ENCODE peak calls at places on chromosomes 5 and 9, in eight cellular contexts. One of them, this sample, is unnamed.

GRCh38 chr9:111300140-111300735 is 29.8 kb downstream of the OR2K2 start:
- DNase-seq in activated CD8-positive, alpha-beta memory T cell treated with anti-CD3 and anti-CD28 coated beads, Interleukin-2, amount 50 U/mL, for 4 hours: no peak
- DNase-seq in right lobe of liver: no peak
- DNase-seq in NCI-H1092: no peak
- DNase-seq in aorta: no peak
- DNase-seq in cardiac fibroblast: no peak
- DNase-seq in C1 segment of cervical spinal cord: no peak
- DNase-seq in HCT116: no peak
- DNase-seq in this sample: no peak

GRCh38 chr5:72064801-72065570 is 42.3 kb upstream of the MAP1B start:
- DNase-seq in activated CD8-positive, alpha-beta memory T cell treated with anti-CD3 and anti-CD28 coated beads, Interleukin-2, amount 50 U/mL, for 4 hours: no peak
- DNase-seq in right lobe of liver: no peak
- DNase-seq in NCI-H1092: peak
- DNase-seq in aorta: no peak
- DNase-seq in cardiac fibroblast: no peak
- DNase-seq in C1 segment of cervical spinal cord: no peak
- DNase-seq in HCT116: no peak
- DNase-seq in this sample: no peak

GRCh38 chr5:134585966-134586365 is 46.7 kb downstream of the SAR1B start:
- DNase-seq in activated CD8-positive, alpha-beta memory T cell treated with anti-CD3 and anti-CD28 coated beads, Interleukin-2, amount 50 U/mL, for 4 hours: no peak
- DNase-seq in right lobe of liver: no peak
- DNase-seq in NCI-H1092: no peak
- DNase-seq in aorta: no peak
- DNase-seq in cardiac fibroblast: no peak
- DNase-seq in C1 segment of cervical spinal cord: no peak
- DNase-seq in HCT116: no peak
- DNase-seq in this sample: no peak

GRCh38 chr9:88411471-88411870 is 23.2 kb downstream of the SPIN1 start:
- DNase-seq in activated CD8-positive, alpha-beta memory T cell treated with anti-CD3 and anti-CD28 coated beads, Interleukin-2, amount 50 U/mL, for 4 hours: no peak
- DNase-seq in right lobe of liver: no peak
- DNase-seq in NCI-H1092: no peak
- DNase-seq in aorta: no peak
- DNase-seq in cardiac fibroblast: no peak
- DNase-seq in C1 segment of cervical spinal cord: no peak
- DNase-seq in HCT116: no peak
- DNase-seq in this sample: no peak

GRCh38 chr5:159891371-159891770 is 24.9 kb upstream of the ADRA1B start:
- DNase-seq in activated CD8-positive, alpha-beta memory T cell treated with anti-CD3 and anti-CD28 coated beads, Interleukin-2, amount 50 U/mL, for 4 hours: no peak
- DNase-seq in right lobe of liver: no peak
- DNase-seq in NCI-H1092: no peak
- DNase-seq in aorta: no peak
- DNase-seq in cardiac fibroblast: no peak
- DNase-seq in C1 segment of cervical spinal cord: no peak
- DNase-seq in HCT116: no peak
- DNase-seq in this sample: no peak

GRCh38 chr5:154199671-154200220 is 9.2 kb downstream of the GALNT10 start:
- DNase-seq in activated CD8-positive, alpha-beta memory T cell treated with anti-CD3 and anti-CD28 coated beads, Interleukin-2, amount 50 U/mL, for 4 hours: no peak
- DNase-seq in right lobe of liver: no peak
- DNase-seq in NCI-H1092: no peak
- DNase-seq in aorta: no peak
- DNase-seq in cardiac fibroblast: no peak
- DNase-seq in C1 segment of cervical spinal cord: no peak
- DNase-seq in HCT116: no peak
- DNase-seq in this sample: no peak

GRCh38 chr9:131954299-131954698 is 125.4 kb downstream of the MED27 start:
- DNase-seq in activated CD8-positive, alpha-beta memory T cell treated with anti-CD3 and anti-CD28 coated beads, Interleukin-2, amount 50 U/mL, for 4 hours: no peak
- DNase-seq in right lobe of liver: no peak
- DNase-seq in NCI-H1092: no peak
- DNase-seq in aorta: no peak
- DNase-seq in cardiac fibroblast: no peak
- DNase-seq in C1 segment of cervical spinal cord: no peak
- DNase-seq in HCT116: peak
- DNase-seq in this sample: no peak

GRCh38 chr9:69963728-69964127 is 79.9 kb upstream of the MAMDC2 start:
- DNase-seq in activated CD8-positive, alpha-beta memory T cell treated with anti-CD3 and anti-CD28 coated beads, Interleukin-2, amount 50 U/mL, for 4 hours: no peak
- DNase-seq in right lobe of liver: no peak
- DNase-seq in NCI-H1092: no peak
- DNase-seq in aorta: no peak
- DNase-seq in cardiac fibroblast: no peak
- DNase-seq in C1 segment of cervical spinal cord: no peak
- DNase-seq in HCT116: no peak
- DNase-seq in this sample: no peak

GRCh38 chr5:139388198-139388821 is 1.4 kb downstream of the MZB1 start:
- DNase-seq in activated CD8-positive, alpha-beta memory T cell treated with anti-CD3 and anti-CD28 coated beads, Interleukin-2, amount 50 U/mL, for 4 hours: no peak
- DNase-seq in right lobe of liver: peak
- DNase-seq in NCI-H1092: no peak
- DNase-seq in aorta: peak
- DNase-seq in cardiac fibroblast: peak
- DNase-seq in C1 segment of cervical spinal cord: no peak
- DNase-seq in HCT116: no peak
- DNase-seq in this sample: no peak

GRCh38 chr5:89012361-89012760 is 129.4 kb upstream of the MEF2C start:
- DNase-seq in activated CD8-positive, alpha-beta memory T cell treated with anti-CD3 and anti-CD28 coated beads, Interleukin-2, amount 50 U/mL, for 4 hours: no peak
- DNase-seq in right lobe of liver: no peak
- DNase-seq in NCI-H1092: no peak
- DNase-seq in aorta: no peak
- DNase-seq in cardiac fibroblast: no peak
- DNase-seq in C1 segment of cervical spinal cord: no peak
- DNase-seq in HCT116: no peak
- DNase-seq in this sample: no peak

GRCh38 chr9:123861086-123861707 is 68.7 kb downstream of the DENND1A start:
- DNase-seq in activated CD8-positive, alpha-beta memory T cell treated with anti-CD3 and anti-CD28 coated beads, Interleukin-2, amount 50 U/mL, for 4 hours: no peak
- DNase-seq in right lobe of liver: no peak
- DNase-seq in NCI-H1092: no peak
- DNase-seq in aorta: no peak
- DNase-seq in cardiac fibroblast: no peak
- DNase-seq in C1 segment of cervical spinal cord: peak
- DNase-seq in HCT116: no peak
- DNase-seq in this sample: no peak

GRCh38 chr9:114721491-114722362 is 39.7 kb upstream of the TEX48 start:
- DNase-seq in activated CD8-positive, alpha-beta memory T cell treated with anti-CD3 and anti-CD28 coated beads, Interleukin-2, amount 50 U/mL, for 4 hours: no peak
- DNase-seq in right lobe of liver: peak
- DNase-seq in NCI-H1092: no peak
- DNase-seq in aorta: no peak
- DNase-seq in cardiac fibroblast: no peak
- DNase-seq in C1 segment of cervical spinal cord: no peak
- DNase-seq in HCT116: no peak
- DNase-seq in this sample: no peak

GRCh38 chr9:16825971-16826370 is 44.5 kb downstream of the BNC2 start:
- DNase-seq in activated CD8-positive, alpha-beta memory T cell treated with anti-CD3 and anti-CD28 coated beads, Interleukin-2, amount 50 U/mL, for 4 hours: no peak
- DNase-seq in right lobe of liver: no peak
- DNase-seq in NCI-H1092: no peak
- DNase-seq in aorta: no peak
- DNase-seq in cardiac fibroblast: peak
- DNase-seq in C1 segment of cervical spinal cord: no peak
- DNase-seq in HCT116: no peak
- DNase-seq in this sample: peak

GRCh38 chr9:734831-735511 is 106.5 kb upstream of the DMRT1 start:
- DNase-seq in activated CD8-positive, alpha-beta memory T cell treated with anti-CD3 and anti-CD28 coated beads, Interleukin-2, amount 50 U/mL, for 4 hours: no peak
- DNase-seq in right lobe of liver: no peak
- DNase-seq in NCI-H1092: no peak
- DNase-seq in aorta: peak
- DNase-seq in cardiac fibroblast: peak
- DNase-seq in C1 segment of cervical spinal cord: peak
- DNase-seq in HCT116: no peak
- DNase-seq in this sample: peak

GRCh38 chr5:82918311-82919031 is 158.7 kb downstream of the TMEM167A start:
- DNase-seq in activated CD8-positive, alpha-beta memory T cell treated with anti-CD3 and anti-CD28 coated beads, Interleukin-2, amount 50 U/mL, for 4 hours: no peak
- DNase-seq in right lobe of liver: no peak
- DNase-seq in NCI-H1092: no peak
- DNase-seq in aorta: no peak
- DNase-seq in cardiac fibroblast: peak
- DNase-seq in C1 segment of cervical spinal cord: no peak
- DNase-seq in HCT116: peak
- DNase-seq in this sample: peak

GRCh38 chr5:159581502-159582249 is 251.4 kb upstream of the IL12B start:
- DNase-seq in activated CD8-positive, alpha-beta memory T cell treated with anti-CD3 and anti-CD28 coated beads, Interleukin-2, amount 50 U/mL, for 4 hours: no peak
- DNase-seq in right lobe of liver: no peak
- DNase-seq in NCI-H1092: peak
- DNase-seq in aorta: no peak
- DNase-seq in cardiac fibroblast: peak
- DNase-seq in C1 segment of cervical spinal cord: no peak
- DNase-seq in HCT116: peak
- DNase-seq in this sample: peak

GRCh38 chr5:90916947-90917800 is 358.6 kb downstream of the ADGRV1 start:
- DNase-seq in activated CD8-positive, alpha-beta memory T cell treated with anti-CD3 and anti-CD28 coated beads, Interleukin-2, amount 50 U/mL, for 4 hours: no peak
- DNase-seq in right lobe of liver: no peak
- DNase-seq in NCI-H1092: no peak
- DNase-seq in aorta: no peak
- DNase-seq in cardiac fibroblast: no peak
- DNase-seq in C1 segment of cervical spinal cord: no peak
- DNase-seq in HCT116: no peak
- DNase-seq in this sample: no peak

GRCh38 chr9:23539311-23539710 is 286.7 kb downstream of the ELAVL2 start:
- DNase-seq in activated CD8-positive, alpha-beta memory T cell treated with anti-CD3 and anti-CD28 coated beads, Interleukin-2, amount 50 U/mL, for 4 hours: no peak
- DNase-seq in right lobe of liver: no peak
- DNase-seq in NCI-H1092: no peak
- DNase-seq in aorta: no peak
- DNase-seq in cardiac fibroblast: no peak
- DNase-seq in C1 segment of cervical spinal cord: no peak
- DNase-seq in HCT116: no peak
- DNase-seq in this sample: no peak

GRCh38 chr5:72693546-72693945 is 122.9 kb upstream of the TNPO1 start:
- DNase-seq in activated CD8-positive, alpha-beta memory T cell treated with anti-CD3 and anti-CD28 coated beads, Interleukin-2, amount 50 U/mL, for 4 hours: no peak
- DNase-seq in right lobe of liver: no peak
- DNase-seq in NCI-H1092: no peak
- DNase-seq in aorta: no peak
- DNase-seq in cardiac fibroblast: no peak
- DNase-seq in C1 segment of cervical spinal cord: no peak
- DNase-seq in HCT116: no peak
- DNase-seq in this sample: peak

GRCh38 chr5:135428586-135428985 is 18.6 kb downstream of the DCANP1 start:
- DNase-seq in activated CD8-positive, alpha-beta memory T cell treated with anti-CD3 and anti-CD28 coated beads, Interleukin-2, amount 50 U/mL, for 4 hours: no peak
- DNase-seq in right lobe of liver: no peak
- DNase-seq in NCI-H1092: no peak
- DNase-seq in aorta: no peak
- DNase-seq in cardiac fibroblast: no peak
- DNase-seq in C1 segment of cervical spinal cord: no peak
- DNase-seq in HCT116: no peak
- DNase-seq in this sample: no peak

GRCh38 chr5:166382031-166382430 is 1909.4 kb upstream of the WWC1 start:
- DNase-seq in activated CD8-positive, alpha-beta memory T cell treated with anti-CD3 and anti-CD28 coated beads, Interleukin-2, amount 50 U/mL, for 4 hours: no peak
- DNase-seq in right lobe of liver: no peak
- DNase-seq in NCI-H1092: no peak
- DNase-seq in aorta: no peak
- DNase-seq in cardiac fibroblast: no peak
- DNase-seq in C1 segment of cervical spinal cord: no peak
- DNase-seq in HCT116: no peak
- DNase-seq in this sample: no peak

GRCh38 chr5:115872447-115872846 is 30.7 kb downstream of the AP3S1 start:
- DNase-seq in activated CD8-positive, alpha-beta memory T cell treated with anti-CD3 and anti-CD28 coated beads, Interleukin-2, amount 50 U/mL, for 4 hours: no peak
- DNase-seq in right lobe of liver: no peak
- DNase-seq in NCI-H1092: no peak
- DNase-seq in aorta: no peak
- DNase-seq in cardiac fibroblast: no peak
- DNase-seq in C1 segment of cervical spinal cord: no peak
- DNase-seq in HCT116: no peak
- DNase-seq in this sample: no peak

GRCh38 chr5:37840036-37840909 is at the start of gene GDNF:
- DNase-seq in activated CD8-positive, alpha-beta memory T cell treated with anti-CD3 and anti-CD28 coated beads, Interleukin-2, amount 50 U/mL, for 4 hours: no peak
- DNase-seq in right lobe of liver: peak
- DNase-seq in NCI-H1092: no peak
- DNase-seq in aorta: peak
- DNase-seq in cardiac fibroblast: peak
- DNase-seq in C1 segment of cervical spinal cord: peak
- DNase-seq in HCT116: no peak
- DNase-seq in this sample: peak

GRCh38 chr5:1983401-1983800 is 100.7 kb upstream of the IRX4 start:
- DNase-seq in activated CD8-positive, alpha-beta memory T cell treated with anti-CD3 and anti-CD28 coated beads, Interleukin-2, amount 50 U/mL, for 4 hours: no peak
- DNase-seq in right lobe of liver: no peak
- DNase-seq in NCI-H1092: no peak
- DNase-seq in aorta: no peak
- DNase-seq in cardiac fibroblast: no peak
- DNase-seq in C1 segment of cervical spinal cord: no peak
- DNase-seq in HCT116: no peak
- DNase-seq in this sample: no peak

GRCh38 chr9:34127035-34127948 is 794 bp upstream of the DCAF12 start:
- DNase-seq in activated CD8-positive, alpha-beta memory T cell treated with anti-CD3 and anti-CD28 coated beads, Interleukin-2, amount 50 U/mL, for 4 hours: peak
- DNase-seq in right lobe of liver: no peak
- DNase-seq in NCI-H1092: no peak
- DNase-seq in aorta: no peak
- DNase-seq in cardiac fibroblast: no peak
- DNase-seq in C1 segment of cervical spinal cord: no peak
- DNase-seq in HCT116: no peak
- DNase-seq in this sample: no peak

GRCh38 chr5:134018154-134018985 is 13.6 kb upstream of the VDAC1 start:
- DNase-seq in activated CD8-positive, alpha-beta memory T cell treated with anti-CD3 and anti-CD28 coated beads, Interleukin-2, amount 50 U/mL, for 4 hours: no peak
- DNase-seq in right lobe of liver: peak
- DNase-seq in NCI-H1092: no peak
- DNase-seq in aorta: peak
- DNase-seq in cardiac fibroblast: no peak
- DNase-seq in C1 segment of cervical spinal cord: no peak
- DNase-seq in HCT116: no peak
- DNase-seq in this sample: peak

GRCh38 chr9:15867334-15867733 is 314.5 kb downstream of the CCDC171 start:
- DNase-seq in activated CD8-positive, alpha-beta memory T cell treated with anti-CD3 and anti-CD28 coated beads, Interleukin-2, amount 50 U/mL, for 4 hours: no peak
- DNase-seq in right lobe of liver: no peak
- DNase-seq in NCI-H1092: no peak
- DNase-seq in aorta: no peak
- DNase-seq in cardiac fibroblast: no peak
- DNase-seq in C1 segment of cervical spinal cord: no peak
- DNase-seq in HCT116: no peak
- DNase-seq in this sample: no peak

GRCh38 chr5:66741394-66741793 is 145.2 kb downstream of the MAST4 start:
- DNase-seq in activated CD8-positive, alpha-beta memory T cell treated with anti-CD3 and anti-CD28 coated beads, Interleukin-2, amount 50 U/mL, for 4 hours: no peak
- DNase-seq in right lobe of liver: no peak
- DNase-seq in NCI-H1092: no peak
- DNase-seq in aorta: no peak
- DNase-seq in cardiac fibroblast: no peak
- DNase-seq in C1 segment of cervical spinal cord: no peak
- DNase-seq in HCT116: no peak
- DNase-seq in this sample: no peak

GRCh38 chr5:173530547-173530946 is 85.9 kb downstream of the BOD1 start:
- DNase-seq in activated CD8-positive, alpha-beta memory T cell treated with anti-CD3 and anti-CD28 coated beads, Interleukin-2, amount 50 U/mL, for 4 hours: no peak
- DNase-seq in right lobe of liver: no peak
- DNase-seq in NCI-H1092: no peak
- DNase-seq in aorta: no peak
- DNase-seq in cardiac fibroblast: no peak
- DNase-seq in C1 segment of cervical spinal cord: no peak
- DNase-seq in HCT116: peak
- DNase-seq in this sample: no peak

GRCh38 chr5:122401991-122402710 is 90.1 kb downstream of the SNCAIP start:
- DNase-seq in activated CD8-positive, alpha-beta memory T cell treated with anti-CD3 and anti-CD28 coated beads, Interleukin-2, amount 50 U/mL, for 4 hours: no peak
- DNase-seq in right lobe of liver: no peak
- DNase-seq in NCI-H1092: no peak
- DNase-seq in aorta: no peak
- DNase-seq in cardiac fibroblast: no peak
- DNase-seq in C1 segment of cervical spinal cord: no peak
- DNase-seq in HCT116: no peak
- DNase-seq in this sample: no peak

GRCh38 chr9:89797970-89798369 is 193.2 kb downstream of the GADD45G start:
- DNase-seq in activated CD8-positive, alpha-beta memory T cell treated with anti-CD3 and anti-CD28 coated beads, Interleukin-2, amount 50 U/mL, for 4 hours: no peak
- DNase-seq in right lobe of liver: peak
- DNase-seq in NCI-H1092: no peak
- DNase-seq in aorta: no peak
- DNase-seq in cardiac fibroblast: no peak
- DNase-seq in C1 segment of cervical spinal cord: no peak
- DNase-seq in HCT116: no peak
- DNase-seq in this sample: no peak

GRCh38 chr5:10607666-10608442 is 44.0 kb downstream of the ANKRD33B start:
- DNase-seq in activated CD8-positive, alpha-beta memory T cell treated with anti-CD3 and anti-CD28 coated beads, Interleukin-2, amount 50 U/mL, for 4 hours: no peak
- DNase-seq in right lobe of liver: no peak
- DNase-seq in NCI-H1092: no peak
- DNase-seq in aorta: no peak
- DNase-seq in cardiac fibroblast: peak
- DNase-seq in C1 segment of cervical spinal cord: no peak
- DNase-seq in HCT116: no peak
- DNase-seq in this sample: peak

GRCh38 chr5:158165647-158166046 is 306.7 kb upstream of the CLINT1 start:
- DNase-seq in activated CD8-positive, alpha-beta memory T cell treated with anti-CD3 and anti-CD28 coated beads, Interleukin-2, amount 50 U/mL, for 4 hours: no peak
- DNase-seq in right lobe of liver: no peak
- DNase-seq in NCI-H1092: no peak
- DNase-seq in aorta: no peak
- DNase-seq in cardiac fibroblast: no peak
- DNase-seq in C1 segment of cervical spinal cord: no peak
- DNase-seq in HCT116: no peak
- DNase-seq in this sample: no peak